ENCODE peak calls at places on chromosomes 1 and 21, in eight cellular contexts. One of them, this sample, is unnamed.

GRCh38 chr1:160007577-160008200 is 24.1 kb downstream of the PIGM start:
- DNase-seq in non-pigmented ciliary epithelial cell: no peak
- DNase-seq in upper lobe of left lung: no peak
- DNase-seq in nucleus accumbens: no peak
- DNase-seq in epithelial cell of esophagus: peak
- DNase-seq in neural crest cell: no peak
- DNase-seq in activated T-cell treated with anti-CD3 and anti-CD28 coated beads, Interleukin-2, amount 50 U/mL, for 72 hours: no peak
- DNase-seq in tibial artery: no peak
- DNase-seq in this sample: no peak

GRCh38 chr1:24925082-24925779 is 4.8 kb downstream of the RUNX3 start:
- DNase-seq in nucleus accumbens: no peak
- DNase-seq in neural crest cell: no peak
- DNase-seq in non-pigmented ciliary epithelial cell: no peak
- DNase-seq in epithelial cell of esophagus: no peak
- DNase-seq in upper lobe of left lung: no peak
- DNase-seq in tibial artery: no peak
- DNase-seq in activated T-cell treated with anti-CD3 and anti-CD28 coated beads, Interleukin-2, amount 50 U/mL, for 72 hours: peak
- DNase-seq in this sample: no peak

GRCh38 chr1:67749263-67749843 is 64.4 kb downstream of the GADD45A start:
- DNase-seq in neural crest cell: no peak
- DNase-seq in non-pigmented ciliary epithelial cell: no peak
- DNase-seq in epithelial cell of esophagus: no peak
- DNase-seq in upper lobe of left lung: no peak
- DNase-seq in nucleus accumbens: no peak
- DNase-seq in tibial artery: no peak
- DNase-seq in activated T-cell treated with anti-CD3 and anti-CD28 coated beads, Interleukin-2, amount 50 U/mL, for 72 hours: no peak
- DNase-seq in this sample: no peak

GRCh38 chr1:117702654-117703053 is 96.8 kb downstream of the TENT5C start:
- DNase-seq in activated T-cell treated with anti-CD3 and anti-CD28 coated beads, Interleukin-2, amount 50 U/mL, for 72 hours: no peak
- DNase-seq in non-pigmented ciliary epithelial cell: no peak
- DNase-seq in epithelial cell of esophagus: no peak
- DNase-seq in upper lobe of left lung: no peak
- DNase-seq in nucleus accumbens: no peak
- DNase-seq in neural crest cell: no peak
- DNase-seq in tibial artery: no peak
- DNase-seq in this sample: no peak

GRCh38 chr1:64915381-64916274 is 50.7 kb downstream of the JAK1 start:
- DNase-seq in tibial artery: no peak
- DNase-seq in non-pigmented ciliary epithelial cell: peak
- DNase-seq in activated T-cell treated with anti-CD3 and anti-CD28 coated beads, Interleukin-2, amount 50 U/mL, for 72 hours: no peak
- DNase-seq in neural crest cell: no peak
- DNase-seq in upper lobe of left lung: no peak
- DNase-seq in epithelial cell of esophagus: peak
- DNase-seq in nucleus accumbens: no peak
- DNase-seq in this sample: no peak

GRCh38 chr21:38679531-38679930 is 126.2 kb upstream of the ETS2 start:
- DNase-seq in epithelial cell of esophagus: no peak
- DNase-seq in nucleus accumbens: no peak
- DNase-seq in upper lobe of left lung: no peak
- DNase-seq in activated T-cell treated with anti-CD3 and anti-CD28 coated beads, Interleukin-2, amount 50 U/mL, for 72 hours: no peak
- DNase-seq in tibial artery: no peak
- DNase-seq in non-pigmented ciliary epithelial cell: peak
- DNase-seq in neural crest cell: no peak
- DNase-seq in this sample: no peak

GRCh38 chr1:241842565-241842964 is 5.4 kb upstream of the EXO1 start:
- DNase-seq in upper lobe of left lung: no peak
- DNase-seq in epithelial cell of esophagus: peak
- DNase-seq in nucleus accumbens: no peak
- DNase-seq in non-pigmented ciliary epithelial cell: peak
- DNase-seq in activated T-cell treated with anti-CD3 and anti-CD28 coated beads, Interleukin-2, amount 50 U/mL, for 72 hours: no peak
- DNase-seq in neural crest cell: no peak
- DNase-seq in tibial artery: no peak
- DNase-seq in this sample: no peak

GRCh38 chr1:62318756-62319544 is at the start of gene KANK4:
- DNase-seq in epithelial cell of esophagus: peak
- DNase-seq in upper lobe of left lung: no peak
- DNase-seq in neural crest cell: peak
- DNase-seq in activated T-cell treated with anti-CD3 and anti-CD28 coated beads, Interleukin-2, amount 50 U/mL, for 72 hours: no peak
- DNase-seq in tibial artery: no peak
- DNase-seq in nucleus accumbens: no peak
- DNase-seq in non-pigmented ciliary epithelial cell: no peak
- DNase-seq in this sample: peak

This sample was measured in frontal cortex.